ENCODE peak calls at places on chromosomes 1 and 21, in five cellular contexts. Y, K, D, A and T are unnamed samples.

GRCh38 chr1:167922611-167923074 is 8.7 kb upstream of the ADCY10 start:
- ATAC-seq in Y (no peak), K (no peak), D (no peak), A (no peak), T (no peak)

GRCh38 chr1:85282424-85282823 is 6.0 kb upstream of the BCL10 start:
- ATAC-seq in Y (no peak), K (no peak), D (no peak), A (no peak), T (no peak)

GRCh38 chr1:46037597-46037936 is 94.9 kb downstream of the PIK3R3 start:
- ATAC-seq in Y (no peak), K (no peak), D (no peak), A (peak), T (no peak)

GRCh38 chr1:155801149-155801548 is 55.9 kb downstream of the GON4L start:
- ATAC-seq in Y (peak), K (no peak), D (no peak), A (no peak), T (no peak)

GRCh38 chr1:93331412-93331811 is 14.3 kb upstream of the DR1 start:
- ATAC-seq in Y (no peak), K (no peak), D (no peak), A (no peak), T (no peak)

GRCh38 chr1:9886063-9886742 is 23.9 kb downstream of the CTNNBIP1 start:
- ATAC-seq in Y (no peak), K (no peak), D (no peak), A (peak), T (peak)

GRCh38 chr1:26177182-26177684 is at the start of gene CNKSR1:
- ATAC-seq in Y (no peak), K (peak), D (peak), A (no peak), T (peak)

GRCh38 chr21:15383588-15383987 is 318.8 kb upstream of the NRIP1 start:
- ATAC-seq in Y (no peak), K (no peak), D (no peak), A (no peak), T (no peak)

GRCh38 chr1:159918041-159918917 is 7.0 kb downstream of the TAGLN2 start:
- ATAC-seq in Y (peak), K (no peak), D (no peak), A (no peak), T (no peak)

GRCh38 chr1:25879675-25880074 is 4.2 kb upstream of the PAQR7 start:
- ATAC-seq in Y (no peak), K (peak), D (no peak), A (no peak), T (no peak)

GRCh38 chr1:66450043-66450514 is 83.9 kb upstream of the SGIP1 start:
- ATAC-seq in Y (no peak), K (no peak), D (peak), A (peak), T (no peak)

GRCh38 chr1:147897789-147898188 is 4.8 kb upstream of the GJA8 start:
- ATAC-seq in Y (no peak), K (no peak), D (no peak), A (no peak), T (no peak)

GRCh38 chr1:169794530-169795416 is at the start of gene METTL18:
- ATAC-seq in Y (peak), K (peak), D (peak), A (peak), T (peak)

GRCh38 chr1:71733121-71733520 is 549.2 kb downstream of the NEGR1 start:
- ATAC-seq in Y (no peak), K (no peak), D (no peak), A (no peak), T (no peak)

GRCh38 chr1:75327395-75327794 is 193.2 kb downstream of the LHX8 start:
- ATAC-seq in Y (no peak), K (no peak), D (no peak), A (no peak), T (no peak)

GRCh38 chr1:204495078-204495753 is 611 bp upstream of the PIK3C2B start:
- ATAC-seq in Y (peak), K (no peak), D (no peak), A (no peak), T (no peak)

GRCh38 chr1:92728687-92729086 is 56.2 kb downstream of the EVI5 start:
- ATAC-seq in Y (no peak), K (no peak), D (peak), A (no peak), T (no peak)

GRCh38 chr1:176164014-176164678 is 42.9 kb downstream of the COP1 start:
- ATAC-seq in Y (peak), K (no peak), D (no peak), A (no peak), T (no peak)

GRCh38 chr1:30008998-30009657 is 714.3 kb downstream of the MATN1 start:
- ATAC-seq in Y (no peak), K (no peak), D (peak), A (no peak), T (no peak)

GRCh38 chr1:175481126-175482071 is 262.0 kb downstream of the TNR start:
- ATAC-seq in Y (no peak), K (peak), D (peak), A (peak), T (peak)